ENCODE peak calls at places on chromosomes 12 and 14, in seven cellular contexts. C is hepatocyte, L is psoas muscle, B is foreskin fibroblast, U is left ventricle myocardium inferior, M is HepG2, D is GM20000. P is an unnamed sample.

GRCh38 chr12:95815635-95816212 is 25.2 kb upstream of the NTN4 start:
- DNase-seq in U (no peak), M (peak), B (no peak), L (no peak), C (peak), D (peak), P (no peak)

GRCh38 chr14:68444449-68445168 is 348.3 kb downstream of the ZFP36L1 start:
- DNase-seq in L (peak), M (peak), D (no peak), B (peak), U (peak), C (no peak), P (no peak)

GRCh38 chr14:90983560-90983959 is 76.9 kb downstream of the RPS6KA5 start:
- DNase-seq in B (no peak), D (no peak), M (no peak), L (no peak), U (no peak), C (no peak), P (no peak)

GRCh38 chr12:13044002-13044858 is at the start of gene FAM234B:
- DNase-seq in L (peak), M (peak), U (peak), C (peak), B (peak), D (peak), P (peak)

GRCh38 chr14:61126083-61126962 is 145.3 kb downstream of the SLC38A6 start:
- DNase-seq in B (peak), L (peak), D (no peak), M (no peak), C (no peak), U (no peak), P (no peak)

GRCh38 chr14:101126376-101127130 is 223.0 kb upstream of the RTL1 start:
- DNase-seq in M (no peak), C (no peak), U (no peak), B (no peak), L (peak), D (no peak), P (peak)

GRCh38 chr12:116346751-116347150 is 69.3 kb upstream of the MED13L start:
- DNase-seq in M (no peak), B (peak), L (no peak), U (no peak), C (peak), D (no peak), P (no peak)

GRCh38 chr12:31728289-31728916 is 418 bp downstream of the AMN1 start:
- DNase-seq in C (peak), L (no peak), B (no peak), M (no peak), D (no peak), U (no peak), P (peak)

GRCh38 chr12:67681145-67681778 is 32.7 kb downstream of the DYRK2 start:
- DNase-seq in B (peak), C (peak), D (no peak), M (no peak), U (no peak), L (no peak), P (peak)

GRCh38 chr14:24880689-24881088 is 169.3 kb downstream of the STXBP6 start:
- DNase-seq in B (no peak), C (no peak), L (no peak), U (no peak), M (no peak), D (no peak), P (no peak)

GRCh38 chr12:126247936-126248335 is 1182.7 kb downstream of the AACS start:
- DNase-seq in B (no peak), D (no peak), U (no peak), L (no peak), M (no peak), C (no peak), P (no peak)

GRCh38 chr12:94386422-94386821 is 73.2 kb downstream of the CEP83 start:
- DNase-seq in C (no peak), M (peak), U (no peak), L (no peak), B (no peak), D (no peak), P (peak)

GRCh38 chr14:30796707-30797106 is 77.7 kb upstream of the COCH start:
- DNase-seq in M (no peak), U (no peak), D (no peak), L (no peak), C (no peak), B (no peak), P (no peak)

GRCh38 chr12:50387972-50388478 is 8.4 kb downstream of the FAM186A start:
- DNase-seq in C (no peak), D (no peak), L (no peak), B (no peak), M (peak), U (no peak), P (no peak)

GRCh38 chr14:75242546-75243273 is 35.9 kb upstream of the FOS start:
- DNase-seq in D (no peak), M (no peak), C (peak), U (peak), L (peak), B (peak), P (peak)

GRCh38 chr12:50568338-50569155 is 63.8 kb downstream of the DIP2B start:
- DNase-seq in U (no peak), D (no peak), M (no peak), B (no peak), C (no peak), L (no peak), P (no peak)

GRCh38 chr12:76274699-76275098 is 73.5 kb downstream of the BBS10 start:
- DNase-seq in D (no peak), L (no peak), C (no peak), B (no peak), U (no peak), M (no peak), P (no peak)

GRCh38 chr12:14901228-14901562 is 15.5 kb upstream of the MGP start:
- DNase-seq in C (no peak), M (no peak), L (no peak), U (peak), B (no peak), D (no peak), P (no peak)

GRCh38 chr14:71463807-71464206 is 468.4 kb upstream of the RGS6 start:
- DNase-seq in C (no peak), U (no peak), L (no peak), M (no peak), B (no peak), D (no peak), P (no peak)

GRCh38 chr14:37697489-37698121 is 102.2 kb downstream of the TTC6 start:
- DNase-seq in M (peak), U (no peak), B (peak), C (peak), L (no peak), D (no peak), P (no peak)

GRCh38 chr12:82651489-82651888 is 35.2 kb upstream of the TMTC2 start:
- DNase-seq in U (no peak), D (no peak), C (no peak), L (no peak), M (no peak), B (no peak), P (no peak)

GRCh38 chr14:85234626-85235025 is 295.3 kb upstream of the FLRT2 start:
- DNase-seq in C (no peak), B (no peak), M (no peak), D (no peak), U (no peak), L (no peak), P (no peak)

GRCh38 chr12:77599782-77600491 is 230.8 kb upstream of the NAV3 start:
- DNase-seq in M (no peak), U (no peak), B (no peak), C (no peak), L (no peak), D (no peak), P (no peak)

DNA sequence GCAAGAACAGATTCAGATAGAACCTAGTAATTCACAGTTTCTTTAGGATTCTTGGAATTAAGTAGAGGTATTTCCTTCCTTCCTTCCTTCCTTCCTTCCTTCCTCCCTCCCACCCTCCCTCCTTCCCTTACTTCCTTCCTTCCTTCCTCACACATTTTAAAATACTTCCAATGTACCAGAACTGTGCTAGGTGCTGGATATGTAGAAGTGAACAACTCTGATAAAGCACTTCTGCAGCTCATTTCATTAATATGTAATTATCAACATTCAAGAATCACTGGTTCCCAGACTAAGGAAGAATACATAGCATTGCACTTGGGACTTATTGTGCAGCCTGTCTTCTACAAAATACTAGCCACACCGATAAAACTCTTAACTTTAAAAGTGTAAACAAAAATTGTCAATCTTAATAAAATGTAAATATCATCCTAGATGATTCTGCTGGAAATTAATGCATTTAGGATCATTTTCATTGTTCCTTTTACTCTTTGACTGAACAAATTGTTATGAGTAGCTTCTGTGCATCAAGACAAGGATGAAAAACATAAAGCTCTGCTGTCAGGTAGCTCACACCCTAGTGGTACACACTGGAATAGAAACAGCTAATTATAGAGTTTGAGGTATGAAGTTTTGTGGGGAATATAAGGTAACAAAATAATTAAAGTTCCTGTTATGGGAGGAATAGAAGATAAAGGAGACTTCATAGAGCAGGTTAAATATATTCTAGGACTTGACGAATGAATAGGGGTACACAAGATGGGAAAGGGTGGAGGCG is 99.9 kb upstream of the MYF6 start:
- DNase-seq in M (no peak), C (no peak), U (no peak), D (no peak), L (no peak), B (no peak), P (no peak)
- TF ChIP-seq CTCF in M (no peak), C (no peak), U (peak), D (no peak), L (peak), B (peak), P (no peak)

DNA sequence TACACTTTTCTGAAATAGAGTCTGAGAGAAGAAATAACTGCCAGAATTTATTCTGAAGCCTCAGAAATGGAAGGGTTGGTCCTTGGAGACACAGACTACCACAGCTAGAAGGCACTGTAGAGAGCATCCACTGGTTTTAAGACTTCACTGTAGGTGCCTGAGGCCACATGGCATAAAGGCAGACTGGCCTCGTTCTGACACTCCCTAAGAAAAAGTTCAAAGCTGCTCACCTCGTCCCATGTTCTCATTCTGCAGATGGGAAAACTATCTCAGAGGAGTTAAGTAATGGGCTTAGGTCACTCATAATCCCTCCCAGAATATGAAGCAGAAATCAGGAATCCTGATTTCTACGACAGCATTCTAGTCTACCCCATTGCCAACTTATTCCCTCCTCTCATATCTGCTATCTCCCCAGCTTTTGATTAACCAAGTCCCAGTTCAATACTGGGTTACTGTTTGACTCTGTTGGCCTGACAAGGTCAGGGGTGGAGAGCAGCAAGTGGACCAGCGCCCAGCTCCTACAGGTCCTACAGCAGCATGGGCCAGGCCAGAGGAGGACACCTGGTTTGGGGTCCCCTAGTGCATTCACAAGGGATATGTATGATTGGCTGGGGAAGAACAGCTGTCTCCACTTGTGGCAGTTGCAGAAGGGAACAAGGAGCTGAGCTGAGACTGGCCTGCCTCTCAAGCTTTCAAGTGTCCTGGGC is 3.7 kb downstream of the ITGA5 start:
- DNase-seq in D (no peak), L (no peak), U (no peak), B (no peak), C (no peak), M (no peak), P (peak)
- TF ChIP-seq CTCF in D (no peak), L (no peak), U (no peak), B (no peak), C (no peak), M (no peak), P (no peak)

DNA sequence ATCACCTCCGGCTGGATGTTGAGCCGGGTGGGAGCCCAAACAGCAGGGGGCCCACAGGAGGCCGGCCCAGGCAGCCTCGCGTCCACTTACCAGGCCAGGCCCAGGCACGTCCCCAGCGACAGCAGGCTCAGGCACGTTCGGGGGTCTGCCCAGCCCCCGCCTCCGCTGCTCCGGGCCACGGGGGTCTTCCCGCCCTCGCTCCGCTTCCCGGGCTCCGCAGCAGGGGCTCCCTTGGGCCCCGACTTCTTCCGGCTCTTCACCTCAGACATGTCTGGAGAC is 216 bp downstream of the IKBIP start:
- DNase-seq in L (no peak), C (peak), M (no peak), D (peak), B (peak), U (no peak), P (no peak)
- TF ChIP-seq CTCF in L (no peak), C (peak), M (peak), D (no peak), B (no peak), U (no peak), P (no peak)

GRCh38 chr14:41071351-41071750 is 535.3 kb upstream of the LRFN5 start:
- DNase-seq in U (no peak), D (no peak), M (no peak), B (no peak), C (no peak), L (no peak), P (no peak)
- TF ChIP-seq CTCF in U (no peak), D (no peak), M (no peak), B (no peak), C (no peak), L (no peak), P (no peak)

GRCh38 chr12:121712462-121713256 is at the start of gene TMEM120B:
- DNase-seq in M (peak), C (peak), U (peak), D (peak), B (peak), L (peak), P (peak)
- TF ChIP-seq CTCF in M (peak), C (peak), U (no peak), D (no peak), B (no peak), L (no peak), P (no peak)

DNA sequence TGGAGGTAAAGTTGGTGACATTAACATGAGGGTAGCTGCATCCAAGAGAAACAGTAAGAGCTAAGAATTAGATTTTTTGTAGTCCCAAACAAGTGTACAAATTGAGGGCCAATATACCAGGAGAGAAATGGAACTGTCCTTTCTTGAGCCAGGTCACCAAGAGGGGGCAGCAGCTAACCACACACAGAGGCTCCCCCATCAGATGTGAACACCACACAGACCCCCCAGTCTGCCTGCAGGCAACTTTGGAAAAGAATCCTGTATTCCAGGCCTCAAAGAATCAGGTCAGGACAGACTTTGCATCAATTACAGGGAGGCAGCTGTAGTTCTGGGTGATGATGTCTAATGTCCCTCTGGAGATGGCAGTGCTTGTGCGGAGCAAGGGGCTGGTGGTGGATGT is 77.9 kb downstream of the SPTB start:
- DNase-seq in L (no peak), D (peak), M (peak), U (no peak), B (no peak), C (no peak), P (no peak)
- TF ChIP-seq CTCF in L (peak), D (no peak), M (peak), U (peak), B (peak), C (peak), P (peak)

GRCh38 chr12:72522411-72522810 is 250.2 kb downstream of the TRHDE start:
- DNase-seq in L (no peak), D (no peak), M (no peak), U (no peak), C (no peak), B (no peak), P (no peak)
- TF ChIP-seq CTCF in L (no peak), D (no peak), M (no peak), U (no peak), C (no peak), B (no peak), P (no peak)

P was measured in tibial artery.